ENCODE peak calls at places on chromosomes 4 and X, in nine cellular contexts. D, I, U, V, N, X, G, C and L are unnamed samples.

GRCh38 chr4:73223258-73223651 is 35.3 kb downstream of the ANKRD17 start:
- DNase-seq in D (no peak), I (no peak), U (no peak), V (no peak), N (no peak), X (no peak), G (no peak), C (no peak), L (no peak)

GRCh38 chrX:136354201-136354600 is 53.4 kb downstream of the ADGRG4 start:
- DNase-seq in D (no peak), I (peak), U (no peak), V (no peak), N (no peak), X (no peak), G (no peak), C (no peak), L (no peak)

GRCh38 chr4:71262161-71262560 is 76.7 kb upstream of the SLC4A4 start:
- DNase-seq in D (no peak), I (no peak), U (no peak), V (no peak), N (no peak), X (no peak), G (no peak), C (no peak), L (no peak)

GRCh38 chr4:3689006-3689405 is 77.2 kb upstream of the ADRA2C start:
- DNase-seq in D (peak), I (no peak), U (no peak), V (no peak), N (no peak), X (peak), G (no peak), C (no peak), L (no peak)

GRCh38 chr4:58188313-58188712 is 1078.1 kb upstream of the IGFBP7 start:
- DNase-seq in D (no peak), I (no peak), U (no peak), V (no peak), N (no peak), X (no peak), G (no peak), C (no peak), L (no peak)

GRCh38 chr4:14934704-14935390 is 67.4 kb upstream of the CPEB2 start:
- DNase-seq in D (no peak), I (no peak), U (no peak), V (no peak), N (no peak), X (no peak), G (no peak), C (no peak), L (no peak)

GRCh38 chr4:845233-845835 is 19.4 kb upstream of the CPLX1 start:
- DNase-seq in D (peak), I (no peak), U (no peak), V (no peak), N (no peak), X (peak), G (no peak), C (no peak), L (no peak)

GRCh38 chrX:100687128-100687527 is 43.1 kb downstream of the SRPX2 start:
- DNase-seq in D (no peak), I (no peak), U (no peak), V (no peak), N (no peak), X (no peak), G (no peak), C (no peak), L (no peak)

GRCh38 chr4:11931266-11931665 is 502.6 kb upstream of the HS3ST1 start:
- DNase-seq in D (no peak), I (peak), U (no peak), V (no peak), N (no peak), X (no peak), G (no peak), C (no peak), L (no peak)

GRCh38 chr4:43330288-43330687 is 437.8 kb downstream of the GRXCR1 start:
- DNase-seq in D (no peak), I (peak), U (no peak), V (no peak), N (peak), X (no peak), G (no peak), C (no peak), L (no peak)

GRCh38 chrX:133980832-133981588 is 4.4 kb downstream of the GPC3 start:
- DNase-seq in D (no peak), I (no peak), U (no peak), V (no peak), N (no peak), X (no peak), G (no peak), C (no peak), L (no peak)

GRCh38 chrX:109886122-109886761 is 116.7 kb upstream of the TMEM164 start:
- DNase-seq in D (no peak), I (peak), U (no peak), V (peak), N (peak), X (no peak), G (peak), C (peak), L (no peak)

GRCh38 chrX:109890910-109891502 is 111.9 kb upstream of the TMEM164 start:
- DNase-seq in D (peak), I (peak), U (peak), V (peak), N (peak), X (peak), G (peak), C (peak), L (peak)

GRCh38 chrX:109890300-109890699 is 112.6 kb upstream of the TMEM164 start:
- DNase-seq in D (no peak), I (no peak), U (no peak), V (no peak), N (no peak), X (no peak), G (no peak), C (no peak), L (no peak)

DNA sequence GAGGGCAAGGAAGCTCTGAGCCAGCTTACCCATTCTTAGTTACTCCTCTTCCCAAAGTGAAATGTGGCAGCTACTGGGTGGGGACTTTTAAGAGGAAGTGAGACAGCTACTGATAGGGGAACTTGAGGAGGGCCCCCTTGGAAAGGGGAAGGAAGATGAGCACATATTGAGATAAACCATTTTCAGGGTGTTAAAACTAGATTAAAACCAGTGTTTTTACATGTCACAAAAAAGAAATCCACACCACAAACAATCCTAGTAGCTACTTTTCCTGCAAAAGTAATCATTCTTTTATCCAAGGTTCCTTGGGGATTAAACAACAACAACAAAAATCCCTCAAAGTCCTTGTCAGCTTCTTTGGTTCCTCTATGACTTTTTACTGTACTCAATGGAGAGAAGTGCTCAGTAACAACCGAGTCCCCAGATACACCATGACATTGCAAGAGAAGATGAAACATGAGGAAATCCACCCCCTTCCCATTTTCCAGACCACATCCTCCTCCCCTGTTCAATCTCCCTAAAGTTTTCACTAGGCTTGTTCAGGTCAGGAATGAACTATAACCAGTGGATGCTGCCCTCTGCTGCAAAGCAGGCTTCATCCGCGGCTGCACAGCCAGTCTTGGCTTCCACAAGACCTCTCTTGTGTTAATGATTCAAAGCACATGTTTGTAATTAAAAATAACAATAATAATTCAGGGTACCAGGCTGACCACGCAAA is 113.5 kb upstream of the TMEM164 start:
- DNase-seq in D (no peak), I (no peak), U (no peak), V (no peak), N (no peak), X (no peak), G (no peak), C (no peak), L (no peak)
- TF ChIP-seq CTCF in D (no peak), I (no peak), U (no peak), V (peak), N (peak), X (no peak), G (no peak), C (peak), L (no peak)

DNA sequence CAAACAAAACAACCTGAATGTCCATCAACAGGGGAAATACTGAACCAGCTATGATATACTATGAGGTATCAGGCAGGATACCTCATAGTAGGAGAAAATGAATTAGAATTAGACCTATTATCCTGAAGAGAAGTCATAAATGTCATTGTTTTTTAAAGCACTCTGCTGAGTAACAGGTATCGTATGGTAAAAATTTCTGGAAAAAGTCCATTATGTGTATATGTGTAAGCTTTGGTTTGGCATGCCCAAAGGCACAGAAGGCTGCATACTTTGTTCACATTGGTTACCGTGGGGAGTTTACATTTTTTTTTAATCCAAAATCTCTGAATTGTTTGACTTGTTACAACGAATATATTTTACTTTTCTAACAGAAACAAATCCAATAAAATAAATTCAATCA is 70.5 kb downstream of the RPS3A start:
- DNase-seq in D (no peak), I (peak), U (no peak), V (no peak), N (no peak), X (no peak), G (no peak), C (no peak), L (no peak)
- H3K27ac ChIP-seq in D (no peak), I (no peak), U (peak), V (no peak), N (no peak), X (no peak), G (no peak), C (no peak), L (peak)

GRCh38 chrX:111719426-111720210 is 38.6 kb downstream of the ALG13 start:
- DNase-seq in D (no peak), I (no peak), U (no peak), V (no peak), N (no peak), X (no peak), G (no peak), C (no peak), L (no peak)
- TF ChIP-seq CTCF in D (peak), I (peak), U (peak), V (peak), N (peak), X (peak), G (peak), C (peak), L (no peak)

DNA sequence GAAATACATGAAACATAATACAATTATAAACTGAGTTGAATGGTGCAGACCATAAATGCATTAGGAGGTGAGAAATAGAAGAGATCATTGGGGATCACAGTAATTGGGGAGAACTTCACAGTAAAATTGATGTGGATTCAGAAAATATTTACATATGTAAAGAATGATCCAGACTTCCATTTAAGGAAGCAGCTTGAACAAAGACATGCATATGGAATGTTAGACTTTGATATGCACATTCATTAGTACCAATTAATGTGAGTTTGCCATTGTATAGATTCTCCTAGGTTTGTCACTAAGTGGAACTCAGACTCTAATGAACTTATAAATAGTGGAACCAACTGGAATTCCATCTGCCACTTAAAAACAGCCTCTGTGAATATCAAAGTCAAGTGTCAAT is 235.6 kb downstream of the PARM1 start:
- DNase-seq in D (no peak), I (no peak), U (no peak), V (no peak), N (no peak), X (no peak), G (no peak), C (no peak), L (no peak)
- H3K27ac ChIP-seq in D (no peak), I (no peak), U (no peak), V (no peak), N (no peak), X (no peak), G (no peak), C (no peak), L (no peak)